ENCODE peak calls at places on chromosomes 6 and 20, in five cellular contexts. P is hepatocyte, Z is breast epithelium, B is body of pancreas, V is mucosa of descending colon. U is an unnamed sample. For H3K4me1, the result is how much of the 10 kb centered on the place peaks cover.

GRCh38 chr6:39956951-39957350 is 22.7 kb upstream of the MOCS1 start:
- DNase-seq in P (no peak), Z (no peak), B (no peak), V (no peak), U (no peak)

GRCh38 chr6:12608016-12608860 is 108.3 kb upstream of the PHACTR1 start:
- DNase-seq in P (no peak), Z (no peak), B (no peak), V (no peak), U (no peak)

GRCh38 chr6:167985911-167986595 is 11.4 kb upstream of the KIF25 start:
- DNase-seq in P (no peak), Z (no peak), B (no peak), V (no peak), U (no peak)

GRCh38 chr20:34569598-34569997 is 11.1 kb downstream of the MAP1LC3A start:
- DNase-seq in P (no peak), Z (no peak), B (no peak), V (no peak), U (no peak)

GRCh38 chr6:138089325-138089724 is 17.9 kb downstream of the PERP start:
- DNase-seq in P (no peak), Z (no peak), B (no peak), V (no peak), U (no peak)

GRCh38 chr6:28988536-28989415 is 16.3 kb downstream of the ZNF311 start:
- DNase-seq in P (peak), Z (no peak), B (peak), V (peak), U (peak)

GRCh38 chr20:3797592-3798404 is 1.7 kb downstream of the CDC25B start:
- DNase-seq in P (no peak), Z (no peak), B (no peak), V (peak), U (no peak)

GRCh38 chr6:760982-761955 is 68.3 kb upstream of the EXOC2 start:
- DNase-seq in P (peak), Z (no peak), B (no peak), V (no peak), U (no peak)

GRCh38 chr20:51458751-51459439 is 83.6 kb downstream of the NFATC2 start:
- DNase-seq in P (no peak), Z (no peak), B (no peak), V (no peak), U (no peak)

GRCh38 chr6:145886228-145886956 is 71.8 kb upstream of the FBXO30 start:
- DNase-seq in P (no peak), Z (no peak), B (no peak), V (no peak), U (no peak)

GRCh38 chr6:149277621-149278020 is 39.9 kb upstream of the TAB2 start:
- DNase-seq in P (no peak), Z (no peak), B (no peak), V (no peak), U (no peak)

GRCh38 chr6:10434235-10434634 is 19.4 kb upstream of the TFAP2A start:
- DNase-seq in P (no peak), Z (no peak), B (no peak), V (no peak), U (no peak)

GRCh38 chr6:15926256-15926655 is 202.6 kb upstream of the MYLIP start:
- DNase-seq in P (no peak), Z (no peak), B (no peak), V (no peak), U (no peak)

GRCh38 chr6:135056632-135057031 is 2.0 kb upstream of the HBS1L start:
- DNase-seq in P (no peak), Z (no peak), B (no peak), V (no peak), U (no peak)

GRCh38 chr6:32432050-32432450 is 7.6 kb upstream of the HLA-DRA start:
- DNase-seq in P (peak), Z (no peak), B (no peak), V (no peak), U (no peak)

DNA sequence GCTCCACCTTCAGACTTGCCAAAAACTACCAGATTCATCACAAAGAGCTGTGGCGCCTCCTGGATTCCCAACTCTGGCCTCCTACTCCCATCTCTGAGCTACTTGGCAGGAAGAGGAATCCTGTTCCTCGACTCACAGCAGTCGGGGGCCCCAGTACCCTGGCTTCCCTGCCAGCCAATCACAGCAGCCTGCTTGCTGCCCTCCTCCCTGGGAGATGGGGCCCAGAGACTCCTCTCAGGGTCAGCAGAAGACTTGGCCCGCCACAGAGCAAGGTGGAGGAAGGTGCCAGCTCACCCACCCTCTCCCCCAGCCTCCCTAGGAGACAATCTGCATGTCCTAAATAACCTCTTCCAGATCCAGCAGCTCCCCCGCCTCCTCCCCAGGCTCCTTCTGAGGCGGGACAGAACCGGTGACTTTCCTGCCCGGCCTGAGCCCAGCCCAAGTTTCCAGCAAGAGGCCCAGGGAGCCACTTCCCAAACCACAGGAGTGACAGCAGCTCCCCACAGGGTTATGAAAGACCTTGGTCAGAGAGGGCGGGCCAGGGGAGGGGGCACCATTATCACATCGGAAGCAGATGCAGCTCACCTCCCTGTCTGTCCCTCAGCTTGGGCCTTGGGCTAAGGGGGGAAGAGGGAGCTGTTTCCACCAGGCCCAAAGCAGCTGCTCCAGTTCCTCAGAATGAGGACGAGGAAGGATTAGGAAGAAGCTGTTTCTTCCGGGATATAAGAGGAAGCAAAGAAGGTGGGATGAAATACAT is 2.3 kb downstream of the CCND3 start:
- DNase-seq in P (peak), Z (no peak), B (no peak), V (peak), U (peak)
- H3K4me3 ChIP-seq in P (peak), Z (peak), B (no peak), V (no peak), U (no peak)

DNA sequence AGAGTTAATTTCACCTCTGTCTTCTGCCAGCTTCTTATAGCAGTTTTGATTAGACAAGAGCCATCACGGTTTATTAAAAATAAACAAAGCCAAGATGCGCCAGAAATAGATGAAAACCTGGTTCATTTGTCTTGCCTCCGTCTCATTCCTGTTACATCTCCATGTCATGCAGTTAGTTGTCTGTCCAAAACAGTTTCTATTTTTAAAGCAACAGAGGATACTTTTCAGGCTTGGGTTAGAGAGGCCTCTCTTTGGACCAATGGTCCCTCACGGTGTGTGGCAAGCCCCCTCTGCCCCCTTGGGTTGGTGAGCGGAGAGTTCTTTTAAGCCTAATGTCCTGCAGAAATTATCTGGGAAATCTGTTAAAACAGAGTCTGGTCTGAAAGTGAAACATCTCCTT is 64.3 kb downstream of the ZDHHC14 start:
- DNase-seq in P (no peak), Z (no peak), B (no peak), V (no peak), U (no peak)
- H3K4me1 ChIP-seq in P (under half), Z (under half), B (under half), V (under half), U (under half)

DNA sequence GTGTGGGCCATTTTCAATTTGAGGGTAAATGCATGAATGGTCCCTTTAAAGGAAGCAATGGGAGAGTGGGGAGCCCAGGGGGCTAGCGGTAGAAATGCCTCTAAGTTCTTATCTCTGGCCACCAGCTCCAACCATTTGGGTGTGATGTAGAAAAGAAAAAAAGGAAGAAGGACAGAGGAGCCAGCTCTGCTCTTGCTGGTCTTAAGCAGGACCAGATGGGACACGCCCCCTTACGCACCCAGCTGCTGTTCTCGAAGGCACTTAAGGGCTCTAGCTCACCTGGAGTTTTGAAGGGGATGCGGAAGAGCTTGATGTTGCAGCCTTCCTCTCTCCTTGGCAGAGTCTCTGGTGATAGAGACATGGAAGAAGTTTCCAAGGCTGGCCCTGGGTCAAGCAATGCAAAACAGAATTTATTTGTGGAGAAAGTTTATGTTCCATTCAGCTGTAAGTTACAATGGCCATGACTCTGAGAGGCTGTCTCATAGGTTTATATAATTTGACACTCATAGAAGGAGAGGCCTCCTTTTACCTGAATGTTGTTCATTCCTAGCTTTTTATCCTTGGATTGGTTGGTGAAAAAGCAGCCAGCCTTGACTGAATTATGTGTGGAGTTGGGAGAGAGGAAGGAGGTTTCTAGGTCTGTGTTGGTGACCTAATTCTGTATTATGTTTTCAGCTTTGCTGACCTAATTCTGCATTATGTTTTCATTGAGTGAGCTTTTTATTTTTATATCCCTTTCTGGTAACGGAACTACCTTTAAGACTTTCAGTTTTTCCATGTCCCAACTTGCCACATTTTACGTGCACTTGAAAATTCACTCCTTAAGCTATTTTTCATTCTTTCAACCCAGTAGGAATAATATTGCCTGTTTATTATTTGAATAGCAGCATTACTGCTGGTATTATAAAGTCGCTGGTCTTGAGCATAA is 59.3 kb upstream of the RNF144B start:
- DNase-seq in P (no peak), Z (no peak), B (no peak), V (peak), U (peak)
- H3K4me3 ChIP-seq in P (no peak), Z (no peak), B (no peak), V (no peak), U (no peak)

DNA sequence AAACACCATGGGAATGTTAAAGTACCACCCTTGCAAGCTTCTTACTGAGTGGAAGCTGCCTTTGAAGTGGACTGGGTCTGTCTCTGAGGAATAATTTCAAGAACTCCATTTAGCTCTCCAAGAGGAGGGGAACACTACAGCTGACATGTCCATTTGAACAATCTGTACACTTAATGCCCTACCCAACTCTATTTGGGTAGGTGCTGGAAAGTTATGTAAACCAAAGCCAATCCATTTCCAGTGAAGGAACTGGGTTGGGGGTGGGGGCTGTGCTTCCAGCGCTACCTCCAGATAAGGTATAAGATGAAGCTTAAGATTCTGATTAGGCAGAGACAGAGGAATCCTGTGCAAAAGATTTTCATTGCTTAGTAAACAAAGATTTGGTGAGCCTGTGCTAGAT is 122.0 kb downstream of the TCP11 start:
- DNase-seq in P (no peak), Z (no peak), B (no peak), V (no peak), U (peak)
- H3K4me1 ChIP-seq in P (half or more), Z (under half), B (under half), V (under half), U (half or more)

U was measured in testis.